ENCODE peak calls at places on chromosomes 1 and 21, in six cellular contexts. H is A549, A is HCT116, O is WTC11, V is K562, L is H1. Z is an unnamed sample.

GRCh38 chr1:156126043-156126700 is 11.7 kb downstream of the LMNA start:
- DNase-seq in H (peak), A (peak), O (peak), V (peak), L (no peak), Z (peak)

GRCh38 chr1:203199481-203200058 is 13.1 kb upstream of the CHI3L1 start:
- DNase-seq in H (no peak), A (no peak), O (no peak), V (no peak), L (no peak), Z (no peak)

GRCh38 chr1:17071794-17072193 is 18.0 kb upstream of the SDHB start:
- DNase-seq in H (no peak), A (no peak), O (no peak), V (no peak), L (no peak), Z (no peak)

GRCh38 chr1:160209656-160210046 is 4.5 kb downstream of the PEA15 start:
- DNase-seq in H (no peak), A (no peak), O (no peak), V (no peak), L (no peak), Z (peak)

GRCh38 chr1:247857069-247857985 is at the start of gene TRIM58:
- DNase-seq in H (no peak), A (no peak), O (peak), V (peak), L (no peak), Z (peak)

GRCh38 chr1:21264913-21265312 is 25.4 kb downstream of the ECE1 start:
- DNase-seq in H (peak), A (no peak), O (no peak), V (no peak), L (no peak), Z (no peak)

GRCh38 chr1:117003253-117003875 is 1.8 kb downstream of the CD101 start:
- DNase-seq in H (no peak), A (no peak), O (no peak), V (no peak), L (no peak), Z (no peak)

GRCh38 chr21:29192999-29193563 is 62.6 kb downstream of the MAP3K7CL start:
- DNase-seq in H (no peak), A (no peak), O (no peak), V (no peak), L (no peak), Z (peak)

GRCh38 chr1:219639843-219640606 is 27.1 kb upstream of the ZC3H11B start:
- DNase-seq in H (no peak), A (no peak), O (no peak), V (no peak), L (no peak), Z (no peak)

GRCh38 chr1:164604541-164604940 is 45.6 kb downstream of the PBX1 start:
- DNase-seq in H (no peak), A (no peak), O (no peak), V (no peak), L (no peak), Z (no peak)

GRCh38 chr1:10694633-10695627 is 101.5 kb downstream of the CASZ1 start:
- DNase-seq in H (peak), A (peak), O (peak), V (peak), L (peak), Z (peak)

GRCh38 chr1:227887697-227888403 is 59.9 kb downstream of the WNT9A start:
- DNase-seq in H (no peak), A (no peak), O (peak), V (no peak), L (no peak), Z (peak)

GRCh38 chr1:201893431-201893830 is 4.7 kb downstream of the SHISA4 start:
- DNase-seq in H (no peak), A (no peak), O (no peak), V (no peak), L (no peak), Z (no peak)

GRCh38 chr1:220767312-220768126 is 19.2 kb upstream of the MTARC1 start:
- DNase-seq in H (no peak), A (no peak), O (no peak), V (no peak), L (no peak), Z (no peak)

GRCh38 chr21:36104306-36105300 is 30.3 kb upstream of the CBR3 start:
- DNase-seq in H (no peak), A (peak), O (peak), V (no peak), L (peak), Z (peak)

GRCh38 chr1:11761988-11762406 is at the start of gene C1orf167:
- DNase-seq in H (no peak), A (no peak), O (peak), V (peak), L (no peak), Z (no peak)

GRCh38 chr1:167427843-167428242 is 90.5 kb downstream of the CD247 start:
- DNase-seq in H (no peak), A (no peak), O (no peak), V (no peak), L (no peak), Z (no peak)

GRCh38 chr1:168134132-168135041 is 2.3 kb downstream of the GPR161 start:
- DNase-seq in H (no peak), A (no peak), O (no peak), V (no peak), L (no peak), Z (no peak)

GRCh38 chr1:203985676-203986075 is 87.2 kb upstream of the SOX13 start:
- DNase-seq in H (no peak), A (no peak), O (no peak), V (no peak), L (no peak), Z (no peak)

GRCh38 chr21:38380391-38381137 is 117.7 kb downstream of the ERG start:
- DNase-seq in H (peak), A (no peak), O (no peak), V (no peak), L (no peak), Z (peak)

GRCh38 chr1:69863704-69864103 is 296.0 kb downstream of the LRRC7 start:
- DNase-seq in H (no peak), A (no peak), O (no peak), V (no peak), L (no peak), Z (no peak)

GRCh38 chr1:12527564-12527963 is 90.4 kb downstream of the DHRS3 start:
- DNase-seq in H (no peak), A (no peak), O (no peak), V (no peak), L (no peak), Z (no peak)

GRCh38 chr1:66380452-66381212 is 153.3 kb upstream of the SGIP1 start:
- DNase-seq in H (no peak), A (no peak), O (no peak), V (no peak), L (no peak), Z (no peak)

GRCh38 chr1:49364676-49365075 is 588.0 kb upstream of the BEND5 start:
- DNase-seq in H (no peak), A (no peak), O (peak), V (no peak), L (no peak), Z (no peak)

GRCh38 chr21:29168874-29169273 is 38.4 kb downstream of the MAP3K7CL start:
- DNase-seq in H (peak), A (peak), O (no peak), V (no peak), L (no peak), Z (no peak)

GRCh38 chr1:3222042-3222692 is 153.2 kb downstream of the PRDM16 start:
- DNase-seq in H (no peak), A (no peak), O (peak), V (no peak), L (no peak), Z (no peak)

GRCh38 chr1:226223786-226224244 is 351 bp downstream of the MIXL1 start:
- DNase-seq in H (peak), A (no peak), O (peak), V (peak), L (no peak), Z (peak)

GRCh38 chr1:19452221-19452663 is 33.1 kb downstream of the CAPZB start:
- DNase-seq in H (no peak), A (no peak), O (no peak), V (no peak), L (no peak), Z (no peak)

GRCh38 chr1:222286039-222286438 is 261.9 kb downstream of the HHIPL2 start:
- DNase-seq in H (no peak), A (no peak), O (no peak), V (no peak), L (no peak), Z (no peak)

GRCh38 chr1:164611754-164612642 is 53.0 kb downstream of the PBX1 start:
- DNase-seq in H (peak), A (peak), O (no peak), V (no peak), L (no peak), Z (peak)

GRCh38 chr1:203835476-203835875 is 25.9 kb upstream of the SNRPE start:
- DNase-seq in H (peak), A (no peak), O (no peak), V (no peak), L (no peak), Z (no peak)

GRCh38 chr1:9315411-9316079 is 22.9 kb downstream of the SPSB1 start:
- DNase-seq in H (peak), A (no peak), O (no peak), V (no peak), L (no peak), Z (no peak)

GRCh38 chr1:167774710-167775109 is 52.9 kb downstream of the MPZL1 start:
- DNase-seq in H (no peak), A (no peak), O (no peak), V (no peak), L (no peak), Z (no peak)

GRCh38 chr1:241610056-241610815 is 29.9 kb downstream of the CHML start:
- DNase-seq in H (peak), A (no peak), O (no peak), V (peak), L (no peak), Z (peak)

GRCh38 chr1:15577691-15578090 is 7.2 kb downstream of the AGMAT start:
- DNase-seq in H (no peak), A (no peak), O (no peak), V (no peak), L (no peak), Z (no peak)
- TF ChIP-seq MAX in H (no peak), A (no peak), O (no peak), V (no peak), L (no peak), Z (no peak)

DNA sequence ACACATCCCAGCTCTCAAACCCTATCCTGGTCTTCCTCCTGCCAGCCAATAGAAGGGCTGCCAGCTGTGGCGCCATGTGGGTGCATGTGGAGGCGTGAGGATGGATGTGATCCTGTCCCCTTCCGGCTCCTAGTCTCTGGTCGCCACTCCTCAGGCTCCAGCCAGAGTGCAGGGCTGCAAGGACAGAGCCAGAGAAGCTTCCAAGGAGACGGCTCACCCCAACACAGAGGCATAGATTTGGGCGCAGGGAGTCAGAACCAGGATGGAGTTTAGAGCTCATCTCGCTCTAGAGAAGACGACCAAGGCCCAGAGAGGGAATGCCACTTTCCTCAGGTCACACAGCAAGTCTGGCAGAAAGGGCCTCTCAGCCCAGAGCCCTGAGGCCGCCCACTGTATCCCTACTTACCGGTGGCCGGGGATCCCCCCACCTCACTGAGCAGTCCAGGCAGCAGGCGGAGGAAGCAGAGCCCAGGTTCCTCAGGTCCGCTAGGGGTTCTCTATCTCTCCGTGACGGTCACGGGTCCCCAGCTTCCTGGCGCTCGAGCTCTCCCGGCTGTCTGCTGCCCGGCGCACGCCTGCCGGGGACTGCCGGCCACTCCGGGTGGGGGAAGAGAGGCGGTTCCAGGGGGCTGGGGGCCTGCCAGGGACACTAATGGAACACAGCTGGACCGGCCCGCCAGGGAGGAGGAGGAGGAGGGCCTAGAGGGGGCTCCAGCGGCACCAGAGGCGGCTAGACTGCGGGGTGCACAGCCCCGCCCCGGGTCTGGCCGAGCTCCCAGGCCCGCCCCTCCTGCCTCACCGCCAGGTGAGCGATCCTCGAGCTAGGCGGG is at the start of gene COL16A1:
- DNase-seq in H (no peak), A (no peak), O (peak), V (peak), L (no peak), Z (peak)
- TF ChIP-seq MAX in H (no peak), A (no peak), O (no peak), V (no peak), L (peak), Z (no peak)

DNA sequence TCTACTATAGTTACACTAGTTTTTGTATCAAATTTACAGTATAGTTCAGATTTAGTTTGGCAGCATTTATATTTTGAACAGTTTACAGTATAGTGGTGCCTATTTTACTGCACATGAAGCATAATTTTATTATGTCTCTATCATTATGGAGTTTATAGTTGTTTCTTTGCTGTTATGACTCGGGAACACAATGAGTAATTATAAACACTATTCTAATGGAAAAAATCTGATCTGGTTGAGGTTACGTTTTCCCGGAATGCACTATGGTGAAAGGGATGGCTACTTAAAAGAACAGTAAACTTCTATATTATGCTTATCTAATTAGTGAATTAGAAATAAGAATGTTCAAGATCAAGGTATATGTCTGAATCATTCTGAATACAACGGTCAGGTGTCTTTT is 10.6 kb downstream of the LCA5L start:
- DNase-seq in H (no peak), A (no peak), O (no peak), V (no peak), L (no peak), Z (no peak)
- TF ChIP-seq MAX in H (no peak), A (no peak), O (no peak), V (no peak), L (no peak), Z (no peak)

GRCh38 chr1:87684786-87685185 is 356.1 kb downstream of the LMO4 start:
- DNase-seq in H (no peak), A (no peak), O (no peak), V (no peak), L (no peak), Z (no peak)
- TF ChIP-seq MAX in H (no peak), A (no peak), O (no peak), V (no peak), L (no peak), Z (no peak)

GRCh38 chr1:54551891-54552290 is 3.9 kb downstream of the ACOT11 start:
- DNase-seq in H (no peak), A (no peak), O (no peak), V (no peak), L (no peak), Z (no peak)
- TF ChIP-seq MAX in H (no peak), A (no peak), O (no peak), V (no peak), L (no peak), Z (no peak)

Z was measured in SK-N-SH.